ENCODE peak calls at places on chromosomes 1 and 21, in seven cellular contexts. G, D, L, X, E, Y and K are unnamed samples.

GRCh38 chr1:181044449-181044966 is 10.7 kb downstream of the MR1 start:
- DNase-seq in Y (no peak), X (no peak), G (peak; percentile 59), E (peak; percentile 26), L (no peak), D (peak; percentile 82), K (peak; percentile 60)

GRCh38 chr1:52523376-52523775 is 29.5 kb downstream of the TUT4 start:
- DNase-seq in E (peak; percentile 76), L (no peak), D (no peak), Y (no peak), X (no peak), G (no peak), K (no peak)

GRCh38 chr1:58922302-58923089 is 138.6 kb upstream of the JUN start:
- DNase-seq in E (peak; percentile 44), Y (no peak), D (no peak), X (no peak), L (no peak), G (no peak), K (peak; percentile 50)

GRCh38 chr1:248268178-248268577 is 9.6 kb downstream of the OR2T33 start:
- DNase-seq in D (no peak), G (no peak), L (no peak), X (no peak), E (no peak), Y (no peak), K (no peak)

GRCh38 chr1:111621050-111621449 is 1.5 kb downstream of the RAP1A start:
- DNase-seq in X (no peak), E (peak; percentile 11), G (no peak), D (no peak), Y (no peak), L (no peak), K (no peak)

GRCh38 chr1:237478082-237478481 is 412.6 kb downstream of the ZP4 start:
- DNase-seq in D (no peak), Y (no peak), E (no peak), X (no peak), G (no peak), L (no peak), K (no peak)

GRCh38 chr1:248752119-248752931 is 3.2 kb downstream of the LYPD8 start:
- DNase-seq in D (peak; percentile 30), Y (no peak), L (no peak), E (no peak), G (no peak), X (no peak), K (no peak)

GRCh38 chr1:43822040-43822439 is 111.6 kb upstream of the ARTN start:
- DNase-seq in D (no peak), Y (peak; percentile 90), L (no peak), X (no peak), E (peak; percentile 93), G (peak; percentile 71), K (no peak)

GRCh38 chr1:21607549-21608529 is 61.3 kb downstream of the RAP1GAP start:
- DNase-seq in E (peak; percentile 58), L (peak; percentile 100), Y (peak; percentile 97), G (peak; percentile 93), X (peak; percentile 100), D (peak; percentile 50), K (peak; percentile 56)

GRCh38 chr1:43331688-43332087 is 5.9 kb upstream of the MPL start:
- DNase-seq in Y (no peak), G (no peak), L (no peak), X (no peak), D (no peak), E (no peak), K (no peak)

GRCh38 chr1:111476761-111477309 is 3.1 kb downstream of the C1orf162 start:
- DNase-seq in D (no peak), Y (no peak), E (no peak), X (no peak), L (no peak), G (no peak), K (peak; percentile 59)

GRCh38 chr1:185367218-185367617 is 50.2 kb upstream of the IVNS1ABP start:
- DNase-seq in X (no peak), Y (no peak), G (no peak), L (no peak), E (no peak), D (no peak), K (no peak)

GRCh38 chr1:70685300-70686286 is 274.5 kb downstream of the CTH start:
- DNase-seq in L (peak; percentile 71), E (peak; percentile 48), D (peak; percentile 68), G (peak; percentile 11), Y (peak; percentile 41), X (peak; percentile 73), K (peak; percentile 13)

GRCh38 chr1:172893146-172893841 is 157.4 kb downstream of the TNFSF18 start:
- DNase-seq in Y (no peak), D (no peak), X (no peak), L (no peak), E (no peak), G (no peak), K (no peak)

GRCh38 chr1:25065246-25066238 is 135.5 kb upstream of the RUNX3 start:
- DNase-seq in D (no peak), E (peak; percentile 27), Y (no peak), L (no peak), G (no peak), X (no peak), K (no peak)

GRCh38 chr1:152228831-152229230 is 4.8 kb upstream of the HRNR start:
- DNase-seq in L (no peak), D (no peak), Y (no peak), X (no peak), G (no peak), E (no peak), K (no peak)

GRCh38 chr1:172662464-172663109 is 3.7 kb downstream of the FASLG start:
- DNase-seq in G (no peak), E (peak; percentile 86), X (peak; percentile 65), L (no peak), Y (no peak), D (no peak), K (peak; percentile 55)

GRCh38 chr1:226100436-226101347 is 38.2 kb downstream of the H3-3A start:
- DNase-seq in E (peak; percentile 81), D (no peak), X (no peak), G (peak; percentile 91), Y (no peak), L (no peak), K (no peak)

GRCh38 chr21:36171741-36172331 is 15.2 kb downstream of the DOP1B start:
- DNase-seq in X (no peak), Y (no peak), G (no peak), L (no peak), E (peak; percentile 47), D (no peak), K (no peak)

GRCh38 chr1:147245586-147246021 is 3.1 kb downstream of the CHD1L start:
- DNase-seq in L (no peak), X (peak; percentile 15), E (no peak), Y (no peak), G (no peak), D (no peak), K (no peak)

GRCh38 chr21:36429672-36430546 is 44.7 kb downstream of the CHAF1B start:
- DNase-seq in L (no peak), E (peak; percentile 100), X (peak; percentile 97), G (peak; percentile 95), Y (peak; percentile 95), D (peak; percentile 69), K (peak; percentile 59)

GRCh38 chr1:39107891-39108290 is 81.7 kb downstream of the NDUFS5 start:
- DNase-seq in X (no peak), E (no peak), D (no peak), Y (no peak), G (no peak), L (no peak), K (no peak)

GRCh38 chr1:183022202-183023145 is 746 bp upstream of the LAMC1 start:
- DNase-seq in E (peak; percentile 98), G (peak; percentile 83), Y (peak; percentile 84), X (peak; percentile 44), D (peak; percentile 73), L (peak; percentile 83), K (peak; percentile 49)

GRCh38 chr21:28834335-28835238 is 158.1 kb downstream of the LTN1 start:
- DNase-seq in X (no peak), G (no peak), E (no peak), Y (no peak), L (no peak), D (no peak), K (no peak)

GRCh38 chr1:78255849-78256248 is 210.1 kb downstream of the GIPC2 start:
- DNase-seq in G (no peak), X (no peak), Y (no peak), D (no peak), E (no peak), L (no peak), K (no peak)

GRCh38 chr21:32189688-32190483 is 89.0 kb downstream of the MIS18A start:
- DNase-seq in L (no peak), X (no peak), Y (no peak), E (no peak), D (no peak), G (no peak), K (no peak)

GRCh38 chr1:228647523-228648444 is 87.5 kb upstream of the RHOU start:
- DNase-seq in G (peak; percentile 62), D (peak; percentile 72), E (no peak), X (no peak), Y (peak; percentile 78), L (peak; percentile 78), K (no peak)

GRCh38 chr1:228650946-228651345 is 84.3 kb upstream of the RHOU start:
- DNase-seq in E (no peak), L (no peak), X (no peak), D (no peak), Y (no peak), G (no peak), K (no peak)

GRCh38 chr1:228650141-228650540 is 85.1 kb upstream of the RHOU start:
- DNase-seq in L (peak; percentile 79), E (no peak), D (no peak), Y (no peak), X (no peak), G (no peak), K (no peak)

GRCh38 chr1:228646717-228647522 is 88.4 kb upstream of the RHOU start:
- DNase-seq in Y (no peak), G (peak; percentile 31), E (peak; percentile 39), D (peak; percentile 48), L (peak; percentile 66), X (no peak), K (no peak)

GRCh38 chr1:228648647-228649383 is 86.5 kb upstream of the RHOU start:
- DNase-seq in D (no peak), L (no peak), X (no peak), E (no peak), Y (no peak), G (no peak), K (no peak)
- TF ChIP-seq CEBPB in D (no peak), L (no peak), X (no peak), E (no peak), Y (no peak), G (no peak), K (no peak)

GRCh38 chr1:168379110-168379860 is 98.6 kb downstream of the TBX19 start:
- DNase-seq in D (no peak), X (no peak), L (no peak), Y (no peak), E (peak; percentile 18), G (peak; percentile 47), K (no peak)
- TF ChIP-seq CEBPB in D (no peak), X (no peak), L (no peak), Y (no peak), E (no peak), G (peak; percentile 56), K (no peak)

GRCh38 chr1:117735045-117735992 is 129.5 kb downstream of the TENT5C start:
- DNase-seq in E (peak; percentile 61), X (peak; percentile 76), G (no peak), Y (no peak), L (no peak), D (peak; percentile 10), K (peak; percentile 9)
- TF ChIP-seq CEBPB in E (no peak), X (no peak), G (no peak), Y (no peak), L (no peak), D (no peak), K (no peak)

GRCh38 chr21:38793926-38794713 is 11.6 kb upstream of the ETS2 start:
- DNase-seq in D (peak; percentile 75), E (no peak), L (no peak), G (no peak), X (no peak), Y (no peak), K (no peak)
- TF ChIP-seq CEBPB in D (no peak), E (no peak), L (no peak), G (no peak), X (no peak), Y (no peak), K (no peak)